ENCODE peak calls at places on chromosomes 7 and 10, in six cellular contexts. X, J, V, Z, R and M are unnamed samples.

GRCh38 chr10:17229717-17229966 is 1.6 kb downstream of the VIM start:
- DNase-seq in X (no peak), J (no peak), V (no peak), Z (no peak), R (peak; percentile 55), M (no peak)

GRCh38 chr10:25023278-25023677 is 6.9 kb downstream of the THNSL1 start:
- DNase-seq in X (no peak), J (no peak), V (no peak), Z (no peak), R (no peak), M (no peak)

GRCh38 chr10:48607356-48608278 is 2.7 kb upstream of the ARHGAP22 start:
- DNase-seq in X (no peak), J (peak; percentile 7), V (peak; percentile 24), Z (peak; percentile 45), R (no peak), M (peak; percentile 25)

GRCh38 chr7:4642468-4643203 is 39.5 kb upstream of the FOXK1 start:
- DNase-seq in X (no peak), J (no peak), V (no peak), Z (peak; percentile 53), R (no peak), M (no peak)

GRCh38 chr7:42144253-42145002 is 92.6 kb downstream of the GLI3 start:
- DNase-seq in X (no peak), J (no peak), V (peak; percentile 29), Z (no peak), R (peak; percentile 72), M (peak; percentile 88)

GRCh38 chr7:50210706-50211115 is 93.8 kb upstream of the IKZF1 start:
- DNase-seq in X (no peak), J (no peak), V (no peak), Z (peak; percentile 69), R (no peak), M (no peak)

GRCh38 chr7:2477447-2478386 is 1.5 kb upstream of the GRIFIN start:
- DNase-seq in X (peak; percentile 51), J (peak; percentile 64), V (peak; percentile 49), Z (peak; percentile 99), R (peak; percentile 45), M (peak; percentile 59)

GRCh38 chr10:96971324-96971723 is 139.2 kb downstream of the LCOR start:
- DNase-seq in X (no peak), J (no peak), V (no peak), Z (no peak), R (no peak), M (no peak)

GRCh38 chr10:125107166-125107949 is 53.0 kb downstream of the CTBP2 start:
- DNase-seq in X (no peak), J (no peak), V (no peak), Z (no peak), R (no peak), M (peak; percentile 22)

GRCh38 chr7:93992423-93993110 is 11.6 kb downstream of the BET1 start:
- DNase-seq in X (no peak), J (no peak), V (no peak), Z (no peak), R (no peak), M (no peak)

GRCh38 chr10:94224656-94225055 is 138.1 kb downstream of the NOC3L start:
- DNase-seq in X (no peak), J (no peak), V (peak; percentile 85), Z (no peak), R (peak; percentile 75), M (peak; percentile 32)

GRCh38 chr10:55305281-55305680 is 504.2 kb upstream of the PCDH15 start:
- DNase-seq in X (no peak), J (no peak), V (no peak), Z (no peak), R (no peak), M (no peak)

GRCh38 chr7:73482746-73483145 is 39.3 kb downstream of the BAZ1B start:
- DNase-seq in X (no peak), J (no peak), V (no peak), Z (no peak), R (no peak), M (no peak)

GRCh38 chr10:110893559-110894179 is 21.9 kb downstream of the PDCD4 start:
- DNase-seq in X (no peak), J (no peak), V (peak; percentile 46), Z (peak; percentile 69), R (peak; percentile 33), M (peak; percentile 54)

GRCh38 chr10:78417425-78418370 is 384.0 kb downstream of the RPS24 start:
- DNase-seq in X (no peak), J (no peak), V (no peak), Z (no peak), R (no peak), M (no peak)

GRCh38 chr10:23293145-23293724 is 51.4 kb downstream of the C10orf67 start:
- DNase-seq in X (no peak), J (no peak), V (peak; percentile 9), Z (peak; percentile 50), R (peak; percentile 16), M (peak; percentile 7)

GRCh38 chr7:79176859-79177477 is 276.5 kb downstream of the MAGI2 start:
- DNase-seq in X (peak; percentile 7), J (peak; percentile 7), V (peak; percentile 68), Z (peak; percentile 61), R (peak; percentile 45), M (peak; percentile 55)

GRCh38 chr10:3879073-3879472 is 94.1 kb upstream of the KLF6 start:
- DNase-seq in X (no peak), J (no peak), V (no peak), Z (no peak), R (no peak), M (no peak)

GRCh38 chr7:112414855-112415490 is 35.3 kb upstream of the IFRD1 start:
- DNase-seq in X (no peak), J (no peak), V (peak; percentile 38), Z (peak; percentile 63), R (peak; percentile 27), M (no peak)

GRCh38 chr10:87761892-87762291 is 56.1 kb downstream of the ATAD1 start:
- DNase-seq in X (no peak), J (no peak), V (peak; percentile 82), Z (peak; percentile 82), R (peak; percentile 79), M (peak; percentile 53)

GRCh38 chr7:143205560-143206293 is 16.1 kb upstream of the TAS2R40 start:
- DNase-seq in X (no peak), J (peak; percentile 23), V (no peak), Z (peak; percentile 99), R (peak; percentile 9), M (peak; percentile 9)

GRCh38 chr10:92066386-92066785 is 142.8 kb downstream of the BTAF1 start:
- DNase-seq in X (no peak), J (no peak), V (no peak), Z (no peak), R (no peak), M (no peak)

GRCh38 chr10:92064506-92064905 is 140.9 kb downstream of the BTAF1 start:
- DNase-seq in X (no peak), J (no peak), V (peak; percentile 48), Z (no peak), R (peak; percentile 35), M (no peak)

GRCh38 chr10:92062273-92062672 is 138.7 kb downstream of the BTAF1 start:
- DNase-seq in X (no peak), J (no peak), V (no peak), Z (no peak), R (no peak), M (no peak)
- TF ChIP-seq CTCF in X (no peak), J (no peak), V (no peak), Z (no peak), R (no peak), M (no peak)

DNA sequence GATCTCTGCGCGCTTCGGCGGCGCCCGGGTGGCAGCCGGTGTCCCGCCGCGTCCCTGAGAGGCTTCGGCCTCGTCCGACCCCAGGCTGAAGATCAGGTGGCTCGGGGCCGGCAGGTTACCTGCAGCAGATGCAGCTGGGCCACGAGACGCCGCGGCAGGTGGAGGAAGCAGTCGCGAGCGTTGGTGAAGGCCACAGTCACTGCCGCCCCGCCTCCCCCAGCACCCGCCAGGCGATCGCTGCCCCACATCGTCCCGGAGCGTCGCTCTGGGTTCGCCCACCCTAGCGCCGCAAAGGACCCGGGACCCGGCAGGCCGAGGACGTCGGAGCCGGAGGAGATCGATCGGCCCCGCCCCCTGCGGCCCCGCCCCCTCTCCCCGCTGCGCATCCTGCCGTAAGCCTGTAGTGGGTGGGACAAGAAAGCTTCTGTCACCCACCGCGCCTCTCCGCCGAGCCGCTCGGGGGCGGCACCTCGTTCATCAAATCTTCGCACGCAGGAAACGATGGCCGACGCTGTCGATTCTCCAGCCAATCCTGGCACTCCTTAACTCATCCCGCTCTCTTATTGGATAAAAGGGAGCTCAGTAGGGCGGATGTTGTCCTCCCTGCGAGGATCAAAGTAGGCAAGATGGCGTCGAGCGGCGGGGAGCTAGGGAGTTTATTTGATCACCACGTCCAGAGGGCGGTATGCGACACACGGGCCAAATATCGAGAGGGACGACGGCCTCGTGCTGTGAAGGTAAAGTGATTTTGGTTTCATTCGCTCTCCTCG is at the start of the genes PEX1 and RBM48:
- DNase-seq in X (peak; percentile 97), J (peak; percentile 97), V (peak; percentile 99), Z (peak; percentile 100), R (peak; percentile 99), M (peak; percentile 99)
- TF ChIP-seq CTCF in X (peak; percentile 79), J (peak; percentile 37), V (peak; percentile 49), Z (peak; percentile 53), R (peak; percentile 19), M (peak; percentile 31)

GRCh38 chr7:57202274-57202673 is 70.0 kb upstream of the ZNF479 start:
- DNase-seq in X (no peak), J (no peak), V (no peak), Z (no peak), R (no peak), M (no peak)

GRCh38 chr7:57201895-57202210 is 69.6 kb upstream of the ZNF479 start:
- DNase-seq in X (no peak), J (no peak), V (no peak), Z (no peak), R (no peak), M (no peak)

GRCh38 chr7:57199252-57199651 is 67.0 kb upstream of the ZNF479 start:
- DNase-seq in X (no peak), J (no peak), V (no peak), Z (no peak), R (no peak), M (no peak)

GRCh38 chr7:57201021-57201894 is 69.0 kb upstream of the ZNF479 start:
- DNase-seq in X (no peak), J (no peak), V (no peak), Z (no peak), R (no peak), M (no peak)

DNA sequence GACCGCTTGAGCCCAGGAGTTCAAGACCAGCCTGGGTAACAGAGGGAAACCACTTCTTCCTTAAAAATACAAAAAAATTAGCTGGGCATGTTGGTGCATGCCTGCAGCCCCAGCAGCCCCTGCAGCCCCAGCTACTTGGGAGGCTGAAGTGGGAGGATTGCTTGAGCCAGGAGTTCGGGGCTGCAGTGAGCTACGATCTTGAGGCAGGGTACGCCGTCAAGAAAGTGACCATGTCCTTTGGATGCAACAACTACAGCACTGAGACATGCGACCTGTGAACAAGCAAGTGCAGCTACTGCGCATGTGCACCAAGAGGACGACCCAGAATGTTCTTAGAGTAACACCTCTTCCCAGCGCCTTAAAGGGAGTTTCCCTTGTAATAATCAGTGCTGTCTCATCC is 66.6 kb upstream of the ZNF479 start:
- DNase-seq in X (no peak), J (no peak), V (no peak), Z (no peak), R (no peak), M (no peak)
- TF ChIP-seq CTCF in X (no peak), J (no peak), V (no peak), Z (no peak), R (no peak), M (no peak)

DNA sequence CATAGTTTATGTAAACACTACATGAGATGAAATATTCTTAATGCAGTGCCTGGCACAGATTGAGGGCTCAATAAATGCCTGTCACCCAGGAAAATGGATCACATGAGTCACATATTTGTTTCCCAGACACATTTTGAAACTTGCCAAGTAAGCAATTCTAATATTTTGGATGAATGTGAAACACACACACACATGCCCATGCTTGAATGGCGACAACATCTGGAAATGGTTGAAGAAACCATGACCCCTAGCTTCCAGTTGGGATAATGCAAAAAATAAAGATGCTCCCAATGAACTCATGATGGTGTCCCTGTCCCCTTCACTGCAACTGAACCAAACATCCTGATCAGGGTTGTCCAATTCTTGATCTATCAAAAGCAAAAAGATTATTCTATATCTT is 797.3 kb downstream of the XPNPEP1 start:
- DNase-seq in X (no peak), J (no peak), V (no peak), Z (no peak), R (no peak), M (no peak)
- TF ChIP-seq CTCF in X (no peak), J (no peak), V (no peak), Z (no peak), R (no peak), M (no peak)